ENCODE peak calls at places on chromosomes 4 and X, in six cellular contexts. C is GM12878, I is mesenchymal stem cell, U is GM23248, R is OCI-LY7, D is H9. T is an unnamed sample.

GRCh38 chr4:84916233-84916632 is 50.3 kb downstream of the WDFY3 start:
- DNase-seq in C (no peak), I (peak; percentile 18), U (no peak), R (no peak), D (no peak), T (no peak)

GRCh38 chr4:73139991-73140390 is 70.5 kb upstream of the COX18 start:
- DNase-seq in C (no peak), I (peak; percentile 38), U (no peak), R (no peak), D (no peak), T (no peak)

GRCh38 chr4:57682275-57682674 is 572.1 kb upstream of the IGFBP7 start:
- DNase-seq in C (no peak), I (no peak), U (no peak), R (no peak), D (no peak), T (no peak)

GRCh38 chrX:2609431-2610238 is 81.5 kb upstream of the CD99 start:
- DNase-seq in C (no peak), I (peak; percentile 46), U (peak; percentile 51), R (peak; percentile 18), D (no peak), T (peak; percentile 11)

GRCh38 chr4:56215901-56216300 is 171.4 kb downstream of the AASDH start:
- DNase-seq in C (no peak), I (peak; percentile 28), U (peak; percentile 66), R (no peak), D (peak; percentile 42), T (no peak)

GRCh38 chr4:102042843-102043802 is 252.6 kb downstream of the BANK1 start:
- DNase-seq in C (no peak), I (no peak), U (no peak), R (no peak), D (no peak), T (no peak)

GRCh38 chrX:72272868-72273267 is 4.2 kb downstream of the RPS4X start:
- DNase-seq in C (no peak), I (peak; percentile 30), U (peak; percentile 75), R (no peak), D (no peak), T (no peak)

GRCh38 chrX:28472926-28473325 is 114.3 kb upstream of the IL1RAPL1 start:
- DNase-seq in C (no peak), I (no peak), U (no peak), R (no peak), D (no peak), T (no peak)

GRCh38 chr4:156795727-156796126 is 175.9 kb downstream of the PDGFC start:
- DNase-seq in C (no peak), I (no peak), U (no peak), R (no peak), D (no peak), T (no peak)

GRCh38 chr4:145097331-145097820 is 620 bp downstream of the ANAPC10 start:
- DNase-seq in C (no peak), I (no peak), U (no peak), R (peak; percentile 17), D (no peak), T (no peak)

GRCh38 chr4:94152466-94152865 is 55.2 kb upstream of the SMARCAD1 start:
- DNase-seq in C (no peak), I (no peak), U (no peak), R (no peak), D (no peak), T (no peak)

GRCh38 chr4:3193531-3194203 is 55.3 kb upstream of the MSANTD1 start:
- DNase-seq in C (no peak), I (peak; percentile 12), U (peak; percentile 32), R (peak; percentile 16), D (no peak), T (no peak)

GRCh38 chr4:182853731-182854130 is 63.5 kb downstream of the DCTD start:
- DNase-seq in C (no peak), I (no peak), U (no peak), R (no peak), D (no peak), T (no peak)

GRCh38 chrX:66074920-66075879 is 35.3 kb upstream of the VSIG4 start:
- DNase-seq in C (peak; percentile 17), I (no peak), U (no peak), R (no peak), D (no peak), T (no peak)

GRCh38 chr4:13527983-13528822 is 16.1 kb downstream of the NKX3-2 start:
- DNase-seq in C (peak; percentile 56), I (peak; percentile 20), U (no peak), R (peak; percentile 66), D (no peak), T (peak; percentile 60)

GRCh38 chrX:3142259-3143042 is 101.2 kb downstream of the ARSF start:
- DNase-seq in C (no peak), I (no peak), U (no peak), R (peak; percentile 57), D (no peak), T (peak; percentile 24)

GRCh38 chr4:173056271-173056670 is 112.3 kb upstream of the GALNT7 start:
- DNase-seq in C (no peak), I (no peak), U (no peak), R (no peak), D (no peak), T (no peak)

GRCh38 chrX:110178179-110178865 is 139.6 kb downstream of the AMMECR1 start:
- DNase-seq in C (no peak), I (no peak), U (no peak), R (no peak), D (no peak), T (no peak)

GRCh38 chr4:17577660-17578481 is 873 bp downstream of the LAP3 start:
- DNase-seq in C (no peak), I (no peak), U (peak; percentile 73), R (peak; percentile 47), D (no peak), T (peak; percentile 35)

GRCh38 chr4:183266386-183266785 is 53.7 kb downstream of the CLDN22 start:
- DNase-seq in C (no peak), I (peak; percentile 44), U (peak; percentile 14), R (no peak), D (no peak), T (no peak)

GRCh38 chr4:1451106-1451751 is 45.0 kb upstream of the NKX1-1 start:
- DNase-seq in C (no peak), I (no peak), U (no peak), R (no peak), D (no peak), T (no peak)

GRCh38 chr4:122652379-122652778 is 31.5 kb upstream of the IL21 start:
- DNase-seq in C (no peak), I (peak; percentile 65), U (peak; percentile 71), R (peak; percentile 37), D (no peak), T (peak; percentile 67)

GRCh38 chrX:24055043-24055356 is 244 bp downstream of the EIF2S3 start:
- DNase-seq in C (no peak), I (no peak), U (no peak), R (no peak), D (no peak), T (no peak)
- H3K4me2 ChIP-seq in C (no peak overlapping the region), I (peak overlapping the region; percentile 43), U (no peak overlapping the region), R (no peak overlapping the region), D (no peak overlapping the region), T (no peak overlapping the region)

GRCh38 chrX:40015693-40016092 is 82.1 kb downstream of the BCOR start:
- DNase-seq in C (no peak), I (no peak), U (no peak), R (no peak), D (no peak), T (no peak)
- H3K27ac ChIP-seq in C (no peak overlapping the region), I (no peak overlapping the region), U (no peak overlapping the region), R (no peak overlapping the region), D (no peak overlapping the region), T (no peak overlapping the region)

DNA sequence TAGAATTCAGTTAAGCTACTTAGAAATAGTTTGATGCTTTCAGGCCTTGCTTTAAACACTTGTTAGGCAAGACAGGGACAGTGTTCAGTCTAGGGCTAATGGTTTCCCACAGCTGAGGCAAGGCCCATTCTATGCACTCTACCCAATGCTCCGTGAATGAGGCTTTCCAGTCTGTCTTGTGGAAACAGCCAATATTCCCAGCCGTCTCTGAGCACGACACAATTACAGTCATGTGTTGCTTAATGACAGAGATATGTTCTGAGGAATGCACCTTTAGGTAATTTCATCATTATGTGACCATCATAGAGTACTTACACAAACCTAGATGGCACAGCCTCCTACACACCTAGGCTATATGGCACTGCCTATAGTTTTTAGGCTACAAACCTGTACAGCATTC is 9.5 kb upstream of the FAM200B start:
- DNase-seq in C (no peak), I (no peak), U (no peak), R (no peak), D (no peak), T (no peak)
- H3K4me2 ChIP-seq in C (no peak overlapping the region), I (no peak overlapping the region), U (no peak overlapping the region), R (no peak overlapping the region), D (no peak overlapping the region), T (no peak overlapping the region)

GRCh38 chrX:103789004-103789403 is 12.4 kb downstream of the PLP1 start:
- DNase-seq in C (no peak), I (no peak), U (no peak), R (peak; percentile 73), D (no peak), T (peak; percentile 22)
- H3K27ac ChIP-seq in C (no peak overlapping the region), I (no peak overlapping the region), U (no peak overlapping the region), R (peak overlapping the region; percentile 92), D (no peak overlapping the region), T (no peak overlapping the region)